ENCODE peak calls at places on chromosomes 2 and 18, in four cellular contexts. One of them, this sample, is unnamed.

GRCh38 chr2:42931818-42932195 is 139.4 kb upstream of the HAAO start:
- DNase-seq in progenitor cell of endocrine pancreas: no peak
- DNase-seq in fibroblast of lung: no peak
- DNase-seq in choroid plexus epithelial cell: no peak
- DNase-seq in this sample: no peak

GRCh38 chr2:238202326-238203103 is 980 bp downstream of the ILKAP start:
- DNase-seq in fibroblast of lung: peak
- DNase-seq in choroid plexus epithelial cell: peak
- DNase-seq in progenitor cell of endocrine pancreas: no peak
- DNase-seq in this sample: no peak

GRCh38 chr2:101064868-101065549 is 62.9 kb downstream of the RPL31 start:
- DNase-seq in choroid plexus epithelial cell: peak
- DNase-seq in fibroblast of lung: peak
- DNase-seq in progenitor cell of endocrine pancreas: no peak
- DNase-seq in this sample: peak

GRCh38 chr18:77098033-77098432 is 34.5 kb downstream of the MBP start:
- DNase-seq in choroid plexus epithelial cell: peak
- DNase-seq in fibroblast of lung: peak
- DNase-seq in progenitor cell of endocrine pancreas: no peak
- DNase-seq in this sample: no peak

GRCh38 chr2:120108749-120109148 is 95.9 kb downstream of the EPB41L5 start:
- DNase-seq in choroid plexus epithelial cell: peak
- DNase-seq in progenitor cell of endocrine pancreas: no peak
- DNase-seq in fibroblast of lung: peak
- DNase-seq in this sample: no peak

GRCh38 chr2:127084611-127085031 is 22.3 kb downstream of the BIN1 start:
- DNase-seq in progenitor cell of endocrine pancreas: no peak
- DNase-seq in choroid plexus epithelial cell: no peak
- DNase-seq in fibroblast of lung: no peak
- DNase-seq in this sample: no peak

GRCh38 chr2:226759768-226760167 is 39.9 kb downstream of the IRS1 start:
- DNase-seq in progenitor cell of endocrine pancreas: no peak
- DNase-seq in fibroblast of lung: no peak
- DNase-seq in choroid plexus epithelial cell: no peak
- DNase-seq in this sample: no peak

GRCh38 chr2:23015651-23016050 is 369.3 kb upstream of the KLHL29 start:
- DNase-seq in fibroblast of lung: no peak
- DNase-seq in choroid plexus epithelial cell: no peak
- DNase-seq in progenitor cell of endocrine pancreas: no peak
- DNase-seq in this sample: peak

GRCh38 chr2:177171418-177171865 is 41.2 kb upstream of the HNRNPA3 start:
- DNase-seq in progenitor cell of endocrine pancreas: no peak
- DNase-seq in fibroblast of lung: no peak
- DNase-seq in choroid plexus epithelial cell: no peak
- DNase-seq in this sample: peak

GRCh38 chr2:136129601-136130000 is 11.7 kb upstream of the CXCR4 start:
- DNase-seq in choroid plexus epithelial cell: no peak
- DNase-seq in fibroblast of lung: no peak
- DNase-seq in progenitor cell of endocrine pancreas: no peak
- DNase-seq in this sample: peak

GRCh38 chr2:19745318-19746136 is 156.3 kb downstream of the TTC32 start:
- DNase-seq in progenitor cell of endocrine pancreas: no peak
- DNase-seq in choroid plexus epithelial cell: no peak
- DNase-seq in fibroblast of lung: no peak
- DNase-seq in this sample: no peak

GRCh38 chr18:52007109-52007508 is 332.9 kb upstream of the DCC start:
- DNase-seq in choroid plexus epithelial cell: no peak
- DNase-seq in fibroblast of lung: no peak
- DNase-seq in progenitor cell of endocrine pancreas: no peak
- DNase-seq in this sample: no peak

GRCh38 chr2:218260742-218261423 is at the start of gene GPBAR1:
- DNase-seq in fibroblast of lung: no peak
- DNase-seq in choroid plexus epithelial cell: no peak
- DNase-seq in progenitor cell of endocrine pancreas: no peak
- DNase-seq in this sample: no peak

GRCh38 chr2:170341684-170342631 is 164.0 kb downstream of the MYO3B start:
- DNase-seq in progenitor cell of endocrine pancreas: no peak
- DNase-seq in choroid plexus epithelial cell: no peak
- DNase-seq in fibroblast of lung: no peak
- DNase-seq in this sample: no peak

GRCh38 chr2:64325852-64326577 is 127.9 kb upstream of the LGALSL start:
- DNase-seq in progenitor cell of endocrine pancreas: no peak
- DNase-seq in choroid plexus epithelial cell: no peak
- DNase-seq in fibroblast of lung: no peak
- DNase-seq in this sample: no peak

GRCh38 chr2:216350214-216350789 is 22.0 kb downstream of the MARCHF4 start:
- DNase-seq in fibroblast of lung: peak
- DNase-seq in progenitor cell of endocrine pancreas: no peak
- DNase-seq in choroid plexus epithelial cell: peak
- DNase-seq in this sample: no peak

GRCh38 chr2:189624648-189625355 is 36.5 kb upstream of the ASNSD1 start:
- DNase-seq in fibroblast of lung: no peak
- DNase-seq in progenitor cell of endocrine pancreas: no peak
- DNase-seq in choroid plexus epithelial cell: no peak
- DNase-seq in this sample: peak

GRCh38 chr2:191298306-191298705 is 53.1 kb downstream of the MYO1B start:
- DNase-seq in progenitor cell of endocrine pancreas: no peak
- DNase-seq in fibroblast of lung: no peak
- DNase-seq in choroid plexus epithelial cell: peak
- DNase-seq in this sample: no peak

GRCh38 chr2:162118166-162119031 is 33.6 kb downstream of the GCG start:
- DNase-seq in fibroblast of lung: peak
- DNase-seq in progenitor cell of endocrine pancreas: no peak
- DNase-seq in choroid plexus epithelial cell: peak
- DNase-seq in this sample: peak

GRCh38 chr2:121375621-121376159 is 90.7 kb upstream of the TFCP2L1 start:
- DNase-seq in progenitor cell of endocrine pancreas: no peak
- DNase-seq in fibroblast of lung: no peak
- DNase-seq in choroid plexus epithelial cell: peak
- DNase-seq in this sample: no peak

GRCh38 chr2:56239437-56239836 is 55.6 kb downstream of the CCDC85A start:
- DNase-seq in progenitor cell of endocrine pancreas: no peak
- DNase-seq in fibroblast of lung: no peak
- DNase-seq in choroid plexus epithelial cell: peak
- DNase-seq in this sample: peak

GRCh38 chr2:12787891-12788783 is 71.4 kb downstream of the TRIB2 start:
- DNase-seq in fibroblast of lung: peak
- DNase-seq in progenitor cell of endocrine pancreas: no peak
- DNase-seq in choroid plexus epithelial cell: peak
- DNase-seq in this sample: no peak

GRCh38 chr2:150175034-150175433 is 312.4 kb downstream of the RND3 start:
- DNase-seq in choroid plexus epithelial cell: no peak
- DNase-seq in fibroblast of lung: peak
- DNase-seq in progenitor cell of endocrine pancreas: no peak
- DNase-seq in this sample: no peak

GRCh38 chr2:233446121-233446520 is 91.8 kb downstream of the DGKD start:
- DNase-seq in progenitor cell of endocrine pancreas: no peak
- DNase-seq in fibroblast of lung: no peak
- DNase-seq in choroid plexus epithelial cell: no peak
- DNase-seq in this sample: no peak

GRCh38 chr2:233446616-233447305 is 92.5 kb downstream of the DGKD start:
- DNase-seq in choroid plexus epithelial cell: no peak
- DNase-seq in fibroblast of lung: no peak
- DNase-seq in progenitor cell of endocrine pancreas: no peak
- DNase-seq in this sample: no peak

GRCh38 chr2:233443511-233444183 is 89.4 kb downstream of the DGKD start:
- DNase-seq in progenitor cell of endocrine pancreas: peak
- DNase-seq in choroid plexus epithelial cell: peak
- DNase-seq in fibroblast of lung: peak
- DNase-seq in this sample: peak

GRCh38 chr2:233444501-233444900 is 90.2 kb downstream of the DGKD start:
- DNase-seq in fibroblast of lung: no peak
- DNase-seq in choroid plexus epithelial cell: no peak
- DNase-seq in progenitor cell of endocrine pancreas: no peak
- DNase-seq in this sample: no peak

GRCh38 chr2:233445152-233445830 is 91.0 kb downstream of the DGKD start:
- DNase-seq in progenitor cell of endocrine pancreas: no peak
- DNase-seq in choroid plexus epithelial cell: no peak
- DNase-seq in fibroblast of lung: no peak
- DNase-seq in this sample: no peak
- TF ChIP-seq CTCF in progenitor cell of endocrine pancreas: no peak
- TF ChIP-seq CTCF in choroid plexus epithelial cell: no peak
- TF ChIP-seq CTCF in fibroblast of lung: no peak
- TF ChIP-seq CTCF in this sample: no peak

GRCh38 chr18:62802523-62802922 is 87.2 kb downstream of the PHLPP1 start:
- DNase-seq in choroid plexus epithelial cell: peak
- DNase-seq in progenitor cell of endocrine pancreas: no peak
- DNase-seq in fibroblast of lung: peak
- DNase-seq in this sample: no peak
- TF ChIP-seq CTCF in choroid plexus epithelial cell: peak
- TF ChIP-seq CTCF in progenitor cell of endocrine pancreas: no peak
- TF ChIP-seq CTCF in fibroblast of lung: no peak
- TF ChIP-seq CTCF in this sample: no peak

GRCh38 chr18:50982802-50983179 is 15.0 kb downstream of the ELAC1 start:
- DNase-seq in fibroblast of lung: peak
- DNase-seq in choroid plexus epithelial cell: peak
- DNase-seq in progenitor cell of endocrine pancreas: no peak
- DNase-seq in this sample: no peak
- TF ChIP-seq CTCF in fibroblast of lung: no peak
- TF ChIP-seq CTCF in choroid plexus epithelial cell: peak
- TF ChIP-seq CTCF in progenitor cell of endocrine pancreas: no peak
- TF ChIP-seq CTCF in this sample: no peak

DNA sequence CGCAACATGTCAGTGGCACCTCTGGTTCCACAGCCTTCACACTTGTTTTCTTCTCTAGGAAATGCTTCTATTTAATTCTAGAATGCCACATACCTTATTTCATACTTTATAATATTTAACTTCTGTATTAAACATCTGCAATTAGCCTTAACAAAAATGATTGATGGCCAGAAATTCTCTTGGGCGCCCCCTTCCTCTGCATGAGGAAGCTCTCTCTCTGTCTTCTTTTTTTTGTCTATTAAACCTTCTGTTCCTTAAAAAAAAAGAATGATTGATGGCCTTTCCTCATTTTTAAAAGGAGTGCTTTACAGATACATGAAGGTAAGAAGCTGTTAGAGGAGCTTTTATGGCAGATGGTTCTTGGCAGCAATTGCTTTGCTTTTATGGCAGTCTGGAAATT is 526.8 kb downstream of the SLC4A3 start:
- DNase-seq in progenitor cell of endocrine pancreas: no peak
- DNase-seq in choroid plexus epithelial cell: no peak
- DNase-seq in fibroblast of lung: no peak
- DNase-seq in this sample: no peak
- TF ChIP-seq CTCF in progenitor cell of endocrine pancreas: no peak
- TF ChIP-seq CTCF in choroid plexus epithelial cell: peak
- TF ChIP-seq CTCF in fibroblast of lung: no peak
- TF ChIP-seq CTCF in this sample: no peak

GRCh38 chr2:116733699-116734098 is 1080.8 kb upstream of the DDX18 start:
- DNase-seq in choroid plexus epithelial cell: no peak
- DNase-seq in progenitor cell of endocrine pancreas: no peak
- DNase-seq in fibroblast of lung: no peak
- DNase-seq in this sample: no peak

GRCh38 chr2:116732322-116732721 is 1082.2 kb upstream of the DDX18 start:
- DNase-seq in fibroblast of lung: no peak
- DNase-seq in choroid plexus epithelial cell: no peak
- DNase-seq in progenitor cell of endocrine pancreas: no peak
- DNase-seq in this sample: no peak

DNA sequence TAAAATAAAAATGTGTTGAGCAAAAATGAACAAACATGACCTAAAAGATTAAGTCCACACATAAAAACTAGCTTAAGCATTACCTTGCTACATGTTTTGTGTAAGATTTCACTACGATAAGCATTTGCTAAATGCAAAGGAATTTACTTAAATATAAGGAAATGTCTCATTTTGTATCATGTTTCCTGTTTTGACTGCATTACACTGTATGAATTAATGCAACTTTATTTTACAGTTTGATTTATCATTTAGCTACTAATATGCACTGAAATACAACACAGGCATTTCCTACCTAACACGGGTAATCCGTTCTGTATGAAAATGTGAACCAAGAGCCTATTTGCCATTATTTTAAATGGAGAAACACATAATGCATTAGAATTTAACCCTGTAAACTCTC is 1076.5 kb upstream of the DDX18 start:
- DNase-seq in progenitor cell of endocrine pancreas: no peak
- DNase-seq in fibroblast of lung: no peak
- DNase-seq in choroid plexus epithelial cell: no peak
- DNase-seq in this sample: no peak
- TF ChIP-seq CTCF in progenitor cell of endocrine pancreas: no peak
- TF ChIP-seq CTCF in fibroblast of lung: no peak
- TF ChIP-seq CTCF in choroid plexus epithelial cell: no peak
- TF ChIP-seq CTCF in this sample: no peak

This sample was measured in PC-9.